ENCODE peak calls at places on chromosomes 12 and 14, in nine cellular contexts. K, J, F, E, W, G, Y, C and I are unnamed samples.

GRCh38 chr12:614727-615060 is 48.6 kb downstream of the NINJ2 start:
- DNase-seq in K (no peak), J (no peak), F (no peak), E (no peak), W (no peak), G (no peak), Y (no peak), C (no peak), I (no peak)

GRCh38 chr12:11922361-11922760 is 148.4 kb upstream of the BCL2L14 start:
- DNase-seq in K (no peak), J (no peak), F (no peak), E (peak), W (no peak), G (no peak), Y (no peak), C (no peak), I (no peak)

GRCh38 chr14:95703805-95704204 is 10.1 kb downstream of the TCL1A start:
- DNase-seq in K (no peak), J (no peak), F (no peak), E (no peak), W (no peak), G (no peak), Y (no peak), C (no peak), I (no peak)

GRCh38 chr12:75646329-75646940 is 135.0 kb upstream of the KRR1 start:
- DNase-seq in K (no peak), J (no peak), F (no peak), E (no peak), W (no peak), G (no peak), Y (no peak), C (no peak), I (no peak)

GRCh38 chr14:25113394-25113793 is 63.4 kb upstream of the STXBP6 start:
- DNase-seq in K (no peak), J (no peak), F (no peak), E (no peak), W (no peak), G (no peak), Y (no peak), C (no peak), I (no peak)

GRCh38 chr12:53066594-53066978 is 12.6 kb downstream of the SPRYD3 start:
- DNase-seq in K (no peak), J (no peak), F (no peak), E (no peak), W (peak), G (no peak), Y (no peak), C (peak), I (peak)

GRCh38 chr12:75815756-75816155 is 215.8 kb downstream of the PHLDA1 start:
- DNase-seq in K (no peak), J (no peak), F (no peak), E (no peak), W (no peak), G (no peak), Y (no peak), C (no peak), I (no peak)

GRCh38 chr12:125187148-125187733 is 122.0 kb downstream of the AACS start:
- DNase-seq in K (no peak), J (no peak), F (no peak), E (no peak), W (no peak), G (no peak), Y (no peak), C (no peak), I (no peak)

GRCh38 chr12:15933751-15934150 is 22.6 kb downstream of the DERA start:
- DNase-seq in K (no peak), J (no peak), F (no peak), E (no peak), W (no peak), G (no peak), Y (no peak), C (no peak), I (no peak)

GRCh38 chr14:89221109-89221508 is 195.9 kb downstream of the FOXN3 start:
- DNase-seq in K (no peak), J (no peak), F (no peak), E (no peak), W (no peak), G (no peak), Y (peak), C (no peak), I (no peak)

GRCh38 chr12:77104792-77105191 is 39.4 kb upstream of the E2F7 start:
- DNase-seq in K (no peak), J (no peak), F (no peak), E (no peak), W (no peak), G (no peak), Y (peak), C (no peak), I (no peak)

GRCh38 chr12:62933220-62933870 is 1.6 kb downstream of the PPM1H start:
- DNase-seq in K (peak), J (peak), F (peak), E (no peak), W (no peak), G (peak), Y (peak), C (peak), I (no peak)

GRCh38 chr12:44876554-44877275 is 600 bp upstream of the NELL2 start:
- DNase-seq in K (peak), J (peak), F (peak), E (peak), W (no peak), G (no peak), Y (peak), C (peak), I (no peak)

GRCh38 chr14:23406244-23406643 is 1.8 kb downstream of the MYH6 start:
- DNase-seq in K (no peak), J (no peak), F (peak), E (peak), W (no peak), G (no peak), Y (no peak), C (no peak), I (no peak)

GRCh38 chr12:14260011-14260993 is 105.2 kb upstream of the ATF7IP start:
- DNase-seq in K (peak), J (no peak), F (peak), E (no peak), W (peak), G (peak), Y (peak), C (peak), I (peak)

GRCh38 chr12:14262771-14263511 is 102.5 kb upstream of the ATF7IP start:
- DNase-seq in K (no peak), J (no peak), F (no peak), E (no peak), W (no peak), G (no peak), Y (no peak), C (no peak), I (no peak)

GRCh38 chr12:14259481-14260010 is 105.9 kb upstream of the ATF7IP start:
- DNase-seq in K (no peak), J (no peak), F (no peak), E (no peak), W (no peak), G (no peak), Y (no peak), C (no peak), I (no peak)

GRCh38 chr12:14261861-14262260 is 103.6 kb upstream of the ATF7IP start:
- DNase-seq in K (no peak), J (no peak), F (no peak), E (no peak), W (no peak), G (no peak), Y (no peak), C (no peak), I (no peak)

DNA sequence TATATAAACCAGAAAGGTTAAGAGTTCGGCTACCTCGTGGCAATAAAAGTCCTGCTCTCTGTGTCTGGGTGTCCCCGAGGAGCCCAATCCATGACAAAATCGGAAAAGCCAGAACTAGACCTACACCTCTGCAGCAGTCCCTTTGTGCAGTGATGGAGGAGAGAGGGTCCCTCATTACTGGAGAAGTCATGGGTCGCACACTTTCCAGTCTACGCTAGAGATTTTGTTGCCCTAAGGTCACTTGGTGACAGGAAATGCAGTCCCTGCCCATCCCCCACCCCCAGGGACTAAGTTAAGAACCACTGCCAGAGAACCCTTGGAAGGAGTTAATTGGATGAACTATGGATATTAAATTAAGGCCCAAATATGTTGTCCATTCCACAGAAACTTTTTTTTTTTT is 104.4 kb upstream of the ATF7IP start:
- DNase-seq in K (no peak), J (no peak), F (no peak), E (no peak), W (no peak), G (peak), Y (no peak), C (no peak), I (no peak)
- H3K4me3 ChIP-seq in K (peak), J (no peak), F (no peak), E (no peak), W (no peak), G (no peak), Y (no peak), C (no peak), I (no peak)

DNA sequence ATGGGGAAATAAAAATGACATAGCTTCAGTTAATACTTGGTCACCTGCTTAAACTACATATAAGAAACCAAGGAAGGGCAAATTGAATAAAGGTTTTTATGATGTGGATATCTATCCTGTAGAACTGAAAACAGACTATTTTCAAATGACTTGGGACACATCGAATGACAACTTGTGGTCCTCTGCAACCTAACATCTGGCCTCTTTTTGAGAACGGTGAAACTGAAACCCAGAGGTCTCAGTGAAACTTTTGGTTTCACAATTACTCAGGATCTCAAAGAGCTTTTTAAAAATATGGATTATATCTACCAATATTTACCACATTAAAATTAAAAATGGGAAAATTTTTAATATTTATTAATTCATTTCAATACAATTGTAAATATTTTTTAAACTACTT is 65.2 kb downstream of the PPP2R5E start:
- DNase-seq in K (no peak), J (no peak), F (no peak), E (peak), W (no peak), G (no peak), Y (no peak), C (no peak), I (no peak)
- H3K27ac ChIP-seq in K (no peak), J (no peak), F (no peak), E (no peak), W (no peak), G (no peak), Y (no peak), C (no peak), I (no peak)

DNA sequence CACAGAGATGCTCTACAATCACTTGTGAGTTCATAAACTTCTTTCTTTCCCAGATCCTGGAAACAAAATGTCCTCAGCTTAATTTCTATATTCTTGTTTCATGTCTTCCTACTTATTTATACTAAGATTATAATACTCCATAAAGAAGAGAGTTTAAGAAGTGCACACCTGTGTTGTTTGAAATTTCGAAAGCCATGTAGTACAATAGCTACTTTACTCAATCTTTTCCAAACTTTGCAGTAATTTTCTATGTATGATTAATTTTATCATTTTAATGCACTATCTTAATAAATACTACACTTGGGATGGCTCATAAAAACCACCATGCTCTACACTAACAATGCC is 300 bp upstream of the TTC5 start:
- DNase-seq in K (no peak), J (no peak), F (no peak), E (no peak), W (no peak), G (no peak), Y (no peak), C (no peak), I (no peak)
- H3K4me3 ChIP-seq in K (peak), J (peak), F (no peak), E (peak), W (peak), G (peak), Y (peak), C (peak), I (peak)

GRCh38 chr12:122880155-122880605 is 15.7 kb downstream of the VPS37B start:
- DNase-seq in K (no peak), J (no peak), F (no peak), E (no peak), W (peak), G (no peak), Y (no peak), C (no peak), I (no peak)
- H3K27ac ChIP-seq in K (peak), J (no peak), F (no peak), E (no peak), W (no peak), G (no peak), Y (no peak), C (no peak), I (no peak)

DNA sequence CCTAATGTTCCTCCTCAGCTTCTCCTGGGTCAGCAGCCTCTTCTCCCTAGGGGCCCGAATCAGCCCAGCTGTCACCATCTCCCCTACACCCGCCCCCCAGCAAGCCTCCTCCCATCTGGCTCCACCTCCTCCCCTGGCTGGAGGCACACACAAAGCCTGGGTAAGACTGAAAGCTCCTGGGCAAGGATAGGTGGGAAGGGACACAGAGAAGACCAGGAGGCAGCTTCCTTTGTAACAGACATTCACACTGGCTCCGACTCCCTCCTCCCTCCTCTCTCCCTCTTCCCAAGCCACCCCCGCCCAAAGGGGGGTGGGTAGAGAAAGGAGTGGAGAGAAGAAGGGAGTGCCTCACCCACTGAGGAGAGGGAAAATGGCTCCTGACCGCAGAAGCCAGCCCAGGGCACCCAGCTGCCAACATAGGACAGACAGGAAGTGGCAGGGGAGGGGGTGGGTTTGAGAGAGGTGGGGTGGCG is 4.0 kb downstream of the CHD4 start:
- DNase-seq in K (peak), J (no peak), F (no peak), E (peak), W (no peak), G (peak), Y (no peak), C (no peak), I (peak)
- H3K4me3 ChIP-seq in K (peak), J (no peak), F (no peak), E (peak), W (peak), G (peak), Y (no peak), C (no peak), I (peak)

DNA sequence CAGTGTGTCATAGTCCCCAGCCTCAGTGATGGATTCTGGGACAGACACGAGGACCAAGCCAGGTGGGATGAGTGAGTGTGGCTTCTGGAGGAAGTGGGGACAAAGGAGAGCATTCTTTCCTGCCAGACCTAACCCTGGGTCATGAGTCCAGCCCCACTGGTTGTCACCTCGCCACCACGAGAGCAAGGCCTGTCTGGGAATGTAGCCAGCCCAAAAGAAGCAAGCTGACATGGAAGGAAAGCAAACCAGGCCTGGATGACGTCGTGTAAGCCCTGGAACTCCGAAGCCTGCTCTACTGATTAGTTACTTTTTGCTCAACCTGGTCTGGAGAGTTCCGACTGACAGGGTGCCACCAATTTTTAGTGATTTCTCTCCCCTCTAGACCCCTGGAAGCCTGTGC is 105.9 kb downstream of the SINHCAF start:
- DNase-seq in K (no peak), J (no peak), F (no peak), E (no peak), W (no peak), G (no peak), Y (no peak), C (no peak), I (no peak)
- H3K27ac ChIP-seq in K (no peak), J (no peak), F (no peak), E (no peak), W (no peak), G (no peak), Y (no peak), C (no peak), I (no peak)

GRCh38 chr12:19066471-19067001 is 63.0 kb upstream of the PLEKHA5 start:
- DNase-seq in K (no peak), J (no peak), F (no peak), E (no peak), W (no peak), G (no peak), Y (no peak), C (no peak), I (no peak)
- H3K4me3 ChIP-seq in K (no peak), J (no peak), F (no peak), E (no peak), W (no peak), G (no peak), Y (no peak), C (no peak), I (no peak)

DNA sequence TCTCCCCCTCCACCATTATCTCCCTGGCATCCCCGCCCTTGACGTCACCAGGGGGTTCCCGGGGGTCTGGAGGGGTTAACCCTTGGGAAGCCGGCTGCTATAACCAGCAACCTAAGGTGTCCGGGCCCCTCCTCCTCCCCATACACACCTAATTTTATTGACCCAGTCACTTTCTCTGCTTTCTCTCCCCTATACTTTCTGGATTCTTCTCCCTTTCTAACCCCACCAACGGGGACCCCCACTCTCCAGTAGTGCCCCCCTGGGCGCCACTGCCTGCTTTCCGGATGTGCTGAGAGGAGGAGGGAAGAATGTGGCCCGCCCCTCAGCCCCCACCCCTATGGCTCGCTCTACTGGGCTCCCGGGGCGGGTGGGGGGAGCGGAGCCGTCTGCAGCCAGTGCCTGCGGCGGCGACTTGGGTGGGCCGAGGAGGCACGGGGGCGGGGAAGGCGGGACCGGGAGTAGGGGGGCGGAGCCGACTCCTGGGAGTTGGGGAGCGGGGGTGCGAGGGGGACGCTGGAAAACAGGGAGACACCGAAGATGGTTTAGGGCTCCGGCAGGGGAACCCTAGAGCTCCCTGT is 1.8 kb downstream of the GLI1 start:
- DNase-seq in K (peak), J (peak), F (peak), E (peak), W (peak), G (peak), Y (peak), C (peak), I (peak)
- H3K27ac ChIP-seq in K (no peak), J (peak), F (peak), E (peak), W (peak), G (peak), Y (no peak), C (peak), I (peak)

GRCh38 chr14:68627050-68627867 is 165.6 kb downstream of the ZFP36L1 start:
- DNase-seq in K (no peak), J (no peak), F (no peak), E (no peak), W (peak), G (no peak), Y (no peak), C (no peak), I (no peak)

GRCh38 chr14:68627868-68628604 is 164.8 kb downstream of the ZFP36L1 start:
- DNase-seq in K (no peak), J (no peak), F (peak), E (no peak), W (no peak), G (no peak), Y (peak), C (no peak), I (no peak)

GRCh38 chr14:68630611-68631013 is 162.3 kb downstream of the ZFP36L1 start:
- DNase-seq in K (no peak), J (no peak), F (no peak), E (no peak), W (no peak), G (no peak), Y (no peak), C (no peak), I (no peak)

GRCh38 chr14:68630081-68630571 is 162.7 kb downstream of the ZFP36L1 start:
- DNase-seq in K (no peak), J (no peak), F (no peak), E (no peak), W (no peak), G (no peak), Y (no peak), C (no peak), I (no peak)

DNA sequence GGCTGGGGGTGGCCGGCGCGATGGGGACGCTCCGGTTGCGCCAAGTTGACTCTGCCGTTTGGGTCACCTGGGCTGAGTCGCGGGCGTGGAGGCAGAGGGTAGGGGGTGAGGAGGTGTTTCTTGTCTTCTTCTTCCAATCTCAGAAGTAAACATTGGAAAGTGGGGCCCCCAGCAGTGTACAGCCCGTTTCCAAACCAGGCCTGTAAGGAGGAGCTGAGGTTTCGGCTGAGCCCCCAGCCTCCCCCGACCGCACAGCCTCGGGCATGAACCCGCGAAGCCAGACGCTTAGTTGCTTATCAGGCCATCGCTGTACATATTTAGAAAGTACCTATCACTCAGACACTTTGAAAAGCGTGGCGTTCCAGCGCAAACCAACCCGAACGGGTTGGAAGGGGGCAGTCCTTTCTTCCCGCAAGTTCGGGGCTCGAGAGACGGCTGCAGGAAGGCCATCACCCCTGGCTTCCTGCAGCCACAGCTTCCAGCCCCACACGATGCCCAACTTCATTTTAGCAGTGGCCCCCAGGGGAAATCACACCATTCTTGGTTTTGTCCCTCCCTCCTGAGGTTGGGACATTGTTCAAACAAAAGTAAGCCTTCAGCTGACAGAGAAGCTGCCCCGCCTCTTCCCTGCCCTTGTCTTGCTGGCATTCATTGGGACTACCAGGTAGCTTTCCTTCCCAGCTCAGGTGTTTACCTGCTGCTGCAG is 164.1 kb downstream of the ZFP36L1 start:
- DNase-seq in K (no peak), J (no peak), F (no peak), E (no peak), W (no peak), G (no peak), Y (peak), C (no peak), I (no peak)
- H3K4me3 ChIP-seq in K (no peak), J (no peak), F (no peak), E (no peak), W (no peak), G (no peak), Y (peak), C (peak), I (peak)